ENCODE peak calls at places on chromosomes 16 and 17, in nine cellular contexts. P, K, M, W, J, Z, U, Y and V are unnamed samples.

GRCh38 chr17:75645889-75646625 is 12.8 kb downstream of the SMIM5 start:
- DNase-seq in P (peak), K (peak), M (no peak), W (peak), J (no peak), Z (no peak), U (no peak), Y (no peak), V (no peak)

GRCh38 chr16:30166202-30166902 is 17.1 kb upstream of the CORO1A start:
- DNase-seq in P (no peak), K (peak), M (no peak), W (no peak), J (no peak), Z (no peak), U (no peak), Y (no peak), V (no peak)

GRCh38 chr17:73863761-73864535 is 219.7 kb upstream of the SDK2 start:
- DNase-seq in P (no peak), K (no peak), M (no peak), W (no peak), J (no peak), Z (no peak), U (no peak), Y (no peak), V (no peak)

GRCh38 chr17:4537451-4538235 is 17.5 kb downstream of the MYBBP1A start:
- DNase-seq in P (no peak), K (no peak), M (peak), W (peak), J (no peak), Z (no peak), U (no peak), Y (no peak), V (no peak)

GRCh38 chr16:86541560-86541959 is 13.5 kb downstream of the MTHFSD start:
- DNase-seq in P (no peak), K (no peak), M (no peak), W (no peak), J (no peak), Z (no peak), U (no peak), Y (no peak), V (no peak)

GRCh38 chr17:27396045-27396444 is 60.2 kb upstream of the KSR1 start:
- DNase-seq in P (no peak), K (no peak), M (no peak), W (no peak), J (no peak), Z (no peak), U (no peak), Y (no peak), V (no peak)

GRCh38 chr17:75965468-75965867 is 13.5 kb downstream of the ACOX1 start:
- DNase-seq in P (no peak), K (no peak), M (no peak), W (no peak), J (no peak), Z (no peak), U (no peak), Y (no peak), V (no peak)

GRCh38 chr17:3980381-3980975 is 16.2 kb upstream of the ATP2A3 start:
- DNase-seq in P (no peak), K (no peak), M (no peak), W (no peak), J (no peak), Z (no peak), U (no peak), Y (no peak), V (no peak)

GRCh38 chr17:21282231-21282630 is 2.3 kb upstream of the MAP2K3 start:
- DNase-seq in P (no peak), K (no peak), M (peak), W (no peak), J (no peak), Z (no peak), U (no peak), Y (no peak), V (no peak)

GRCh38 chr17:4900231-4901107 is 1.1 kb downstream of the C17orf107 start:
- DNase-seq in P (no peak), K (no peak), M (no peak), W (peak), J (no peak), Z (no peak), U (no peak), Y (peak), V (no peak)

GRCh38 chr16:70298988-70299938 is at the start of gene DDX19B:
- DNase-seq in P (peak), K (peak), M (peak), W (peak), J (peak), Z (no peak), U (peak), Y (peak), V (no peak)

GRCh38 chr16:52489894-52490293 is 57.0 kb downstream of the TOX3 start:
- DNase-seq in P (no peak), K (no peak), M (no peak), W (no peak), J (no peak), Z (no peak), U (no peak), Y (no peak), V (no peak)

GRCh38 chr16:21684199-21684598 is 20.4 kb downstream of the OTOA start:
- DNase-seq in P (no peak), K (peak), M (no peak), W (no peak), J (no peak), Z (no peak), U (peak), Y (peak), V (no peak)

GRCh38 chr16:9062301-9062700 is 29.1 kb upstream of the HAPSTR1 start:
- DNase-seq in P (no peak), K (no peak), M (no peak), W (no peak), J (no peak), Z (no peak), U (no peak), Y (no peak), V (no peak)

GRCh38 chr17:75983501-75984181 is 4.6 kb downstream of the TEN1 start:
- DNase-seq in P (no peak), K (no peak), M (peak), W (no peak), J (no peak), Z (no peak), U (peak), Y (peak), V (no peak)

GRCh38 chr16:27431773-27432599 is 30.0 kb downstream of the IL21R start:
- DNase-seq in P (no peak), K (peak), M (peak), W (peak), J (no peak), Z (peak), U (no peak), Y (no peak), V (no peak)

GRCh38 chr17:75637561-75637960 is 4.3 kb downstream of the SMIM5 start:
- DNase-seq in P (no peak), K (no peak), M (no peak), W (no peak), J (no peak), Z (no peak), U (no peak), Y (no peak), V (no peak)

GRCh38 chr17:44899074-44899782 is at the start of gene EFTUD2:
- DNase-seq in P (peak), K (peak), M (peak), W (peak), J (peak), Z (peak), U (peak), Y (peak), V (peak)

GRCh38 chr17:37051839-37052238 is 103.1 kb downstream of the AATF start:
- DNase-seq in P (no peak), K (no peak), M (no peak), W (no peak), J (no peak), Z (no peak), U (no peak), Y (no peak), V (no peak)

GRCh38 chr16:23869052-23869451 is 33.3 kb downstream of the PRKCB start:
- DNase-seq in P (no peak), K (no peak), M (no peak), W (no peak), J (no peak), Z (no peak), U (no peak), Y (no peak), V (no peak)

GRCh38 chr16:13062219-13062618 is 160.8 kb downstream of the SHISA9 start:
- DNase-seq in P (no peak), K (no peak), M (no peak), W (no peak), J (no peak), Z (no peak), U (no peak), Y (no peak), V (no peak)

GRCh38 chr16:12188674-12189249 is 212.2 kb downstream of the SNX29 start:
- DNase-seq in P (no peak), K (no peak), M (no peak), W (no peak), J (no peak), Z (no peak), U (no peak), Y (no peak), V (no peak)

GRCh38 chr17:8883353-8883752 is 15.9 kb upstream of the PIK3R6 start:
- DNase-seq in P (no peak), K (no peak), M (no peak), W (no peak), J (no peak), Z (no peak), U (no peak), Y (no peak), V (no peak)

GRCh38 chr17:47990962-47991731 is 20.2 kb downstream of the CDK5RAP3 start:
- DNase-seq in P (no peak), K (no peak), M (peak), W (no peak), J (no peak), Z (no peak), U (no peak), Y (no peak), V (no peak)

GRCh38 chr17:28433696-28434095 is 27.7 kb upstream of the SLC46A1 start:
- DNase-seq in P (no peak), K (no peak), M (no peak), W (no peak), J (no peak), Z (no peak), U (no peak), Y (no peak), V (peak)

GRCh38 chr16:70767377-70768204 is 33.4 kb downstream of the VAC14 start:
- DNase-seq in P (no peak), K (no peak), M (peak), W (no peak), J (no peak), Z (no peak), U (no peak), Y (no peak), V (no peak)

GRCh38 chr17:73160980-73161630 is 3.7 kb upstream of the SSTR2 start:
- DNase-seq in P (no peak), K (no peak), M (no peak), W (no peak), J (no peak), Z (no peak), U (no peak), Y (no peak), V (no peak)

GRCh38 chr17:80737106-80738019 is 192.7 kb downstream of the RPTOR start:
- DNase-seq in P (no peak), K (peak), M (no peak), W (no peak), J (no peak), Z (no peak), U (no peak), Y (no peak), V (no peak)

GRCh38 chr17:72118588-72119279 is 2.1 kb upstream of the SOX9 start:
- DNase-seq in P (peak), K (peak), M (peak), W (peak), J (peak), Z (peak), U (peak), Y (peak), V (no peak)

GRCh38 chr17:82242977-82243647 is 14.3 kb downstream of the SLC16A3 start:
- DNase-seq in P (no peak), K (no peak), M (peak), W (peak), J (no peak), Z (no peak), U (peak), Y (no peak), V (no peak)

GRCh38 chr17:8807070-8807550 is 7.9 kb upstream of the MFSD6L start:
- DNase-seq in P (no peak), K (peak), M (no peak), W (no peak), J (no peak), Z (no peak), U (no peak), Y (no peak), V (no peak)

GRCh38 chr17:35749560-35750412 is 3.3 kb downstream of the GAS2L2 start:
- DNase-seq in P (no peak), K (no peak), M (peak), W (no peak), J (no peak), Z (no peak), U (no peak), Y (peak), V (no peak)

DNA sequence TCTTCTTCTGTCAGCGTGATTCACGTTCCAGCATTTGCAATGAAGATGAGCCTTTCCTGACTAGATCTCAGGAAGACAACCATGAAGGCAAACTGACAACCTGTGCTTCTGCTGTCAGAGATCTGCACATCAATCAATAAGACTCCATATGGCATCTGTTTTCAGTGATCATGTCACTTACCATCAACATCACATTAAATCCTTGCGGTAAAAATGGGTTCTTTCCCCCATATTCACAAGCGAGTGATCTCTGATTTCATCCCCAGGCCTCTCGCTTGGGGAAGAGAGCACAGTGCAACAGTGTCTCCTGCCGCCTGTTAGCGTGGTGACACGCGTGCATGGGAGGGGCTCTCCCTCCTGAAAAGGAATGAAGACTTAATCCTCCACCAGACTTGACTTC is 11.1 kb downstream of the NACA2 start:
- DNase-seq in P (no peak), K (no peak), M (peak), W (no peak), J (no peak), Z (no peak), U (no peak), Y (no peak), V (no peak)
- TF ChIP-seq CTCF in P (no peak), K (no peak), M (no peak), W (no peak), J (no peak), Z (no peak), U (no peak), Y (no peak), V (peak)

GRCh38 chr16:68749424-68749823 is 12.3 kb downstream of the CDH1 start:
- DNase-seq in P (peak), K (no peak), M (no peak), W (no peak), J (no peak), Z (no peak), U (no peak), Y (peak), V (no peak)
- TF ChIP-seq CTCF in P (peak), K (no peak), M (no peak), W (no peak), J (no peak), Z (no peak), U (no peak), Y (no peak), V (no peak)

DNA sequence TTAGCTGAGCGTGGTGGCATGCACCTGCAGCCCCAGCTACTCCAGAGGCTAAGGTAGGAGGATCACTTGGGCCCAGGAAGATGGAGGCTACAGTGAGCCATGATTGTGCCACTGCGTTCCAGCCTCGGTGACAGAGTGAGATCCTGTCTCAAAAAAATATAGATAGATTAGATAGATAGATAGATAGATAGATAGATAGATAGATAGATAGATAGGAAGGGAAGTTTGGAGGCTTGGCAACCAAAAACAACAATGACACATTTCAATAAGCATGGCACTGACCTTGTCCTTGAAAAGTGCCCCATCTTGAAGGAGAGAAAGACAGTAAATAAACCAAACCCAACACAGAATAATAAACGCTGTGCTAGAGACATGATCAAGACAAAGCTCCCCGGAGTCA is 57.6 kb upstream of the FA2H start:
- DNase-seq in P (no peak), K (no peak), M (no peak), W (no peak), J (no peak), Z (no peak), U (no peak), Y (no peak), V (no peak)
- TF ChIP-seq CTCF in P (no peak), K (no peak), M (no peak), W (no peak), J (no peak), Z (no peak), U (no peak), Y (no peak), V (no peak)

GRCh38 chr17:7716901-7717755 is at the start of gene DNAH2:
- DNase-seq in P (peak), K (peak), M (peak), W (peak), J (peak), Z (peak), U (peak), Y (peak), V (peak)
- TF ChIP-seq CTCF in P (peak), K (peak), M (peak), W (peak), J (peak), Z (peak), U (peak), Y (no peak), V (peak)

DNA sequence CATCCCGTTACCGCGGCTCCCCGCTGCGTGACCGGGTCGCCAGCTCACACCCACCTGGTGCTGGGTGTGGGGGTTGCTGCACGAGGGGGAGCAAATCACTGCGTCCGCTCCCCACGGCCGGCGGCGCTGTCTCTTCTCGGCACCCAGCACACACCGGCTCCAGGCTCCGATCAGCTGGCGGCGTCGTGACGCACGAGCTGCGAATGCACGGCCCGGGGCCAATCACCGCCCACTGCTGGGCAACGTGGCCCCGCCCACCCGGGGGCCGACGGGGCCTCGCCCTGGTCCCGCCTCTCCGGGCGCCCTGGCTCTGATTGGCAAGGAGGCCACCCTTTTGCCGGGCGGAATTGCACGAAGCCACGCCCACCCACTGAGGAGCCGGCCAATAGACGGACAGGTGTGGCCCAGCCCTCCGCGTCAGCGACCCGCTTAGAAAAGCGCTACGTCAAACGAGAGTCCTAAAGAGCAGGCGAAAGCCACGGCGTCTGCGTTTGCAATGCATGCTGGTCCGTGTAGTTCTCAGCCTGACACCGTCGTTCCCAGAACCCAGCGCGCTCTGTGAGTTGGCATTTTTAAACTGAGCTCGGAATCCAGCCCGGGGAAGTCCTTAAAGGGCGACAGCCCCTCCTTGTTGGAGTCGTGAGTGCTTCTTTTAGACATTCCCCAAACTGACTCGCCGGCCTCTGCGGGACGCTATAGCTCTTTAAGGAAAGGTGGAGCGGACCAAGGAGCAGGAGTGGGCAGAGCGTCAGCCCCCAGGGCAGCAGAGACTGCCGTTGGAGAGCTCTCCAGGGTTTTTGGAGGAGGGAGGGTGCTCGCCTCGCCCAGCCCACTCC is 6.1 kb upstream of the TLCD2 start:
- DNase-seq in P (peak), K (peak), M (peak), W (peak), J (peak), Z (peak), U (peak), Y (peak), V (peak)
- TF ChIP-seq CTCF in P (no peak), K (no peak), M (no peak), W (no peak), J (peak), Z (no peak), U (peak), Y (no peak), V (no peak)

GRCh38 chr17:50663812-50664374 is 29.2 kb downstream of the ABCC3 start:
- DNase-seq in P (no peak), K (no peak), M (no peak), W (no peak), J (no peak), Z (no peak), U (no peak), Y (no peak), V (no peak)
- TF ChIP-seq CTCF in P (no peak), K (no peak), M (no peak), W (no peak), J (no peak), Z (no peak), U (no peak), Y (no peak), V (no peak)

GRCh38 chr17:32849879-32850278 is 27.0 kb downstream of the MYO1D start:
- DNase-seq in P (no peak), K (no peak), M (no peak), W (no peak), J (no peak), Z (no peak), U (no peak), Y (no peak), V (no peak)

GRCh38 chr17:32852811-32853210 is 24.1 kb downstream of the MYO1D start:
- DNase-seq in P (no peak), K (no peak), M (peak), W (no peak), J (no peak), Z (no peak), U (no peak), Y (no peak), V (no peak)

GRCh38 chr17:32855620-32856019 is 21.3 kb downstream of the MYO1D start:
- DNase-seq in P (no peak), K (no peak), M (no peak), W (no peak), J (no peak), Z (no peak), U (no peak), Y (no peak), V (no peak)

GRCh38 chr17:32854177-32854576 is 22.7 kb downstream of the MYO1D start:
- DNase-seq in P (no peak), K (no peak), M (peak), W (no peak), J (no peak), Z (no peak), U (no peak), Y (no peak), V (no peak)

GRCh38 chr17:32854834-32855389 is 22.0 kb downstream of the MYO1D start:
- DNase-seq in P (no peak), K (no peak), M (no peak), W (no peak), J (no peak), Z (no peak), U (no peak), Y (no peak), V (no peak)
- TF ChIP-seq CTCF in P (peak), K (no peak), M (no peak), W (no peak), J (no peak), Z (peak), U (no peak), Y (no peak), V (no peak)

DNA sequence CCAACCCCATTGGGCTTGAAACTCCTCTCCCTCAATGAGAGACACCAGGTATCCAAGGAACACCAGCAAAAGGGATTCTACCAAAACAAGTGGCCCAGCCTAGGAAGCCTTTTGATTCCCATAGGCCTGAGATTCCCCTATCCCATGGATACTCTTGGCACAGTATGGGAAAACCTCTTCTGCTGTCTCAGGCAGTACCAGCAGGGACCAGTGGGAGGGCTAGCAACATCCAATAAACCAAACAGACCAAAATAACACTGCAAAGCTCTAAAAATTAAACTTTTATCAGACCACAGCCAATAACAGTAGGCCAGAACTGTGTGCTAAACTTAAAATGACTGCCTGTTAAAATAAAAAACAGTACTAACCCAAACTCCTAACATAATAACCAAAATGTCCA is 153.9 kb upstream of the CES5A start:
- DNase-seq in P (no peak), K (no peak), M (no peak), W (no peak), J (no peak), Z (no peak), U (no peak), Y (no peak), V (no peak)
- TF ChIP-seq CTCF in P (no peak), K (no peak), M (no peak), W (no peak), J (no peak), Z (peak), U (no peak), Y (no peak), V (no peak)